ENCODE peak calls at places on chromosomes 16 and 17, in seven cellular contexts. V is heart left ventricle, K is transverse colon, J is uterus, I is A549, T is IMR-90, D is NB4. Q is an unnamed sample.

GRCh38 chr17:76199466-76199865 is 40.8 kb downstream of the RNF157 start:
- DNase-seq in V (no peak), K (no peak), J (no peak), I (no peak), T (no peak), D (no peak), Q (no peak)

GRCh38 chr17:7997186-7997585 is 5.2 kb upstream of the GUCY2D start:
- DNase-seq in V (peak; percentile 69), K (peak; percentile 67), J (no peak), I (peak; percentile 67), T (peak; percentile 36), D (peak; percentile 41), Q (peak; percentile 15)

GRCh38 chr17:2624292-2624731 is 30.9 kb downstream of the PAFAH1B1 start:
- DNase-seq in V (no peak), K (no peak), J (no peak), I (no peak), T (no peak), D (peak; percentile 80), Q (no peak)

GRCh38 chr16:26345951-26346350 is 654.2 kb downstream of the HS3ST4 start:
- DNase-seq in V (no peak), K (no peak), J (no peak), I (no peak), T (no peak), D (no peak), Q (no peak)

GRCh38 chr16:29170393-29171239 is 185.8 kb downstream of the LAT start:
- DNase-seq in V (peak; percentile 67), K (no peak), J (no peak), I (no peak), T (no peak), D (no peak), Q (peak; percentile 39)

GRCh38 chr16:85757341-85757822 is 6.5 kb upstream of the C16orf74 start:
- DNase-seq in V (no peak), K (no peak), J (no peak), I (no peak), T (peak; percentile 89), D (no peak), Q (no peak)

GRCh38 chr16:80198265-80198994 is 342.4 kb upstream of the DYNLRB2 start:
- DNase-seq in V (no peak), K (no peak), J (no peak), I (peak; percentile 60), T (peak; percentile 18), D (no peak), Q (no peak)

GRCh38 chr17:14058051-14058450 is 11.3 kb upstream of the COX10 start:
- DNase-seq in V (no peak), K (no peak), J (no peak), I (no peak), T (peak; percentile 49), D (no peak), Q (no peak)

GRCh38 chr17:42183741-42184711 is 1.2 kb downstream of the HCRT start:
- DNase-seq in V (peak; percentile 84), K (peak; percentile 83), J (peak; percentile 50), I (peak; percentile 74), T (peak; percentile 63), D (peak; percentile 85), Q (peak; percentile 95)

GRCh38 chr17:50393700-50394099 is 3.6 kb downstream of the LRRC59 start:
- DNase-seq in V (no peak), K (no peak), J (no peak), I (no peak), T (no peak), D (no peak), Q (no peak)

GRCh38 chr17:61619953-61620352 is 28.9 kb upstream of the NACA2 start:
- DNase-seq in V (no peak), K (no peak), J (no peak), I (no peak), T (no peak), D (no peak), Q (no peak)

GRCh38 chr17:61617261-61617660 is 26.2 kb upstream of the NACA2 start:
- DNase-seq in V (no peak), K (no peak), J (no peak), I (no peak), T (peak; percentile 9), D (no peak), Q (no peak)

GRCh38 chr17:61619493-61619892 is 28.5 kb upstream of the NACA2 start:
- DNase-seq in V (no peak), K (no peak), J (no peak), I (peak; percentile 17), T (no peak), D (peak; percentile 3), Q (no peak)

GRCh38 chr17:61616783-61617182 is 25.8 kb upstream of the NACA2 start:
- DNase-seq in V (no peak), K (no peak), J (no peak), I (no peak), T (no peak), D (no peak), Q (no peak)

DNA sequence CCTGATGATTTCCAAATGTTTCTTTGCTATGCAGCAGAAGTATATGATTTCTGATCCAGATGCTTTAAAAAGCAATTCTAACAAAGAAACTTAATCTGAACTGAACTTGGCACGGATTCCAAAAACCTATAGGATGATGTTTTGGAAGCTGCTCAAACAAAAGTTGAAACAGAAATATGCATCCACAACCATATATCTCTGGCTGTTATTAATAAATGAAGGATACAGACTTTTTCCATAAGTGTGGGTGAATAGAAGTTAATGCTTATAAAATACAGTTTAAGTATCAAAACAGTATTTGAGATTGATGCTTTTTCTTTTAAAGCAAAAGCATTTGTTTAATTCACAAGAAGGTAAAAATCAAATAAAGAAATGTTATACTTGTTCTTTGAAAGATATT is 27.9 kb upstream of the NACA2 start:
- DNase-seq in V (no peak), K (no peak), J (no peak), I (no peak), T (no peak), D (no peak), Q (no peak)
- TF ChIP-seq POLR2A in V (no peak), K (no peak), J (no peak), I (no peak), T (no peak), D (no peak), Q (no peak)

GRCh38 chr16:66660422-66661209 is 35.9 kb downstream of the CMTM4 start:
- DNase-seq in V (peak; percentile 75), K (peak; percentile 38), J (peak; percentile 67), I (peak; percentile 84), T (peak; percentile 84), D (peak; percentile 59), Q (peak; percentile 76)
- TF ChIP-seq CTCF in V (peak; percentile 46), K (no peak), J (peak; percentile 42), I (no peak), T (peak; percentile 38), D (no peak), Q (no peak)

GRCh38 chr17:37047631-37048104 is 98.9 kb downstream of the AATF start:
- DNase-seq in V (peak; percentile 77), K (peak; percentile 75), J (peak; percentile 72), I (peak; percentile 87), T (peak; percentile 80), D (peak; percentile 85), Q (peak; percentile 91)

GRCh38 chr17:37048806-37049205 is 100.1 kb downstream of the AATF start:
- DNase-seq in V (no peak), K (no peak), J (no peak), I (no peak), T (no peak), D (no peak), Q (no peak)

GRCh38 chr17:37041931-37042330 is 93.2 kb downstream of the AATF start:
- DNase-seq in V (no peak), K (no peak), J (no peak), I (no peak), T (no peak), D (no peak), Q (no peak)

GRCh38 chr17:37043201-37043600 is 94.4 kb downstream of the AATF start:
- DNase-seq in V (no peak), K (no peak), J (no peak), I (peak; percentile 16), T (peak; percentile 40), D (no peak), Q (no peak)

GRCh38 chr17:37045271-37045946 is 96.7 kb downstream of the AATF start:
- DNase-seq in V (no peak), K (no peak), J (no peak), I (no peak), T (no peak), D (peak; percentile 21), Q (no peak)
- H3K4me3 ChIP-seq in V (no peak overlapping the region), K (no peak overlapping the region), J (no peak overlapping the region), I (no peak overlapping the region), T (no peak overlapping the region), D (no peak overlapping the region), Q (no peak overlapping the region)

GRCh38 chr16:56625140-56625942 is at the start of gene MT1E:
- DNase-seq in V (peak; percentile 90), K (peak; percentile 83), J (peak; percentile 75), I (no peak), T (peak; percentile 76), D (peak; percentile 71), Q (no peak)
- TF ChIP-seq POLR2A in V (no peak), K (peak; percentile 97), J (peak; percentile 66), I (no peak), T (peak; percentile 95), D (no peak), Q (peak; percentile 5)

DNA sequence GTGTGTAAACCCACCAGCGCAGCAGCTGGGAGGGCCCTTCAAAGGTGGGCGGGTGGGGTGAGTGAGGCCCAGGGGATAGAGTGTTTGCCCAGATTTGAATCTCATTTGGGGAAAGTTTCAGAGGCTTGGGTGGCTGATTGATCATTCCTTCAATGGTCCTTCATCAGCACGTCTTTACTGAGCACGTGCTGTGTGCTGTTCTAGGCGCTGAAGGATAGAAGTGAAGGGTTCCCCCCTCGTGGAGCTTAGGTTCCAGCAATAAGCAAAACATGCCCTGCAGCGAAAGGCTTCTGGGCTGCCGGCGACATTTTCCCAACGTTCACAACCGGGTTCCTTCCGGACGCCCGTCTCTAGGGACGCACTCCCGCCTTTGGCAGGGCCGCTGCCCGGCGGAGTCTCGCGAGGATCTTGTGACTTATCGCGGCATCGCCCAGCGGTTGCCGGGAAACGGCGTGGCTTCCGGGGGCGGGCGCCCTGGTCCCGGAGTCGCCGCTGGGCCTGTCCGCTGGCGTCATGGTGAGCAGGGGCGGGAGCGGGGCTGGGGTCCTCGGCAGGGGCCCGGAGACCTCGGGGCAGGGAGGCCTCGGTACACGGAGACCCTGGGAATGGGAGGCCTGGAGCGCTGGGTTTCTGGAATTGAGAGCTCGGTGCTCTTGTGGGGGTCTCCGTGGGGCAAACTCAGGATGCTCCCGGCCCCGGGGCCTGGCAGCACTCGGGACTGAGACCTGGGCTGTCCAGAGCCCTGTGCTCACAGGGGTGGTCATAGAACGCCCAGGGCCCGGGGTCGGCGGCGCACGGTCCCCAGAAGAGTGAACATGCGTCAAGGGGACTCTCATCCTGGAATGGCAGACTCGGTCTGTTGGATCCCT is 3.2 kb upstream of the DBNDD1 start:
- DNase-seq in V (peak; percentile 96), K (peak; percentile 93), J (peak; percentile 87), I (peak; percentile 91), T (peak; percentile 82), D (peak; percentile 96), Q (peak; percentile 96)
- TF ChIP-seq CTCF in V (no peak), K (no peak), J (no peak), I (no peak), T (no peak), D (no peak), Q (no peak)

Q was measured in spleen.